ENCODE peak calls at places on chromosome 13, in seven cellular contexts. Q is HL-60; T is body of pancreas; I is CD4-positive, alpha-beta memory T cell; J is skeletal muscle cell; F is A549; P is cardiac muscle cell. V is an unnamed sample.

GRCh38 chr13:77528834-77529500 is 6.5 kb upstream of the SCEL start:
- DNase-seq in Q (no peak), T (no peak), I (no peak), J (no peak), F (no peak), P (no peak), V (no peak)

GRCh38 chr13:112859817-112860190 is 109.2 kb upstream of the MCF2L start:
- DNase-seq in Q (no peak), T (no peak), I (no peak), J (peak), F (no peak), P (no peak), V (no peak)

GRCh38 chr13:45859682-45860081 is 8.1 kb upstream of the SIAH3 start:
- DNase-seq in Q (no peak), T (no peak), I (no peak), J (no peak), F (no peak), P (peak), V (no peak)

GRCh38 chr13:61109741-61110140 is 305.9 kb downstream of the PCDH20 start:
- DNase-seq in Q (no peak), T (no peak), I (no peak), J (no peak), F (no peak), P (no peak), V (no peak)

GRCh38 chr13:37984357-37984756 is 114.8 kb upstream of the TRPC4 start:
- DNase-seq in Q (no peak), T (no peak), I (no peak), J (no peak), F (no peak), P (no peak), V (no peak)

GRCh38 chr13:29369060-29369743 is 226.3 kb downstream of the SLC7A1 start:
- DNase-seq in Q (peak), T (no peak), I (peak), J (peak), F (no peak), P (peak), V (no peak)

GRCh38 chr13:19864339-19865309 is 1.2 kb upstream of the ZMYM5 start:
- DNase-seq in Q (peak), T (peak), I (peak), J (no peak), F (peak), P (peak), V (no peak)

GRCh38 chr13:113129480-113129879 is 6.9 kb downstream of the F10 start:
- DNase-seq in Q (no peak), T (no peak), I (no peak), J (no peak), F (no peak), P (no peak), V (no peak)

GRCh38 chr13:110129539-110130186 is 177.3 kb downstream of the COL4A1 start:
- DNase-seq in Q (no peak), T (no peak), I (no peak), J (no peak), F (no peak), P (no peak), V (no peak)

GRCh38 chr13:33228645-33229445 is 56.7 kb downstream of the STARD13 start:
- DNase-seq in Q (peak), T (no peak), I (peak), J (no peak), F (peak), P (peak), V (no peak)

GRCh38 chr13:46605089-46605488 is 52.1 kb downstream of the LRCH1 start:
- DNase-seq in Q (no peak), T (no peak), I (no peak), J (no peak), F (no peak), P (no peak), V (no peak)

GRCh38 chr13:108877300-108877699 is 247.9 kb downstream of the MYO16 start:
- DNase-seq in Q (no peak), T (no peak), I (no peak), J (no peak), F (no peak), P (peak), V (no peak)

GRCh38 chr13:48436661-48437242 is 23.8 kb upstream of the LPAR6 start:
- DNase-seq in Q (no peak), T (no peak), I (no peak), J (no peak), F (no peak), P (peak), V (no peak)

GRCh38 chr13:77863037-77863630 is 55.5 kb downstream of the EDNRB start:
- DNase-seq in Q (no peak), T (no peak), I (no peak), J (no peak), F (no peak), P (no peak), V (no peak)

GRCh38 chr13:77522444-77522843 is 13.1 kb upstream of the SCEL start:
- DNase-seq in Q (no peak), T (no peak), I (no peak), J (no peak), F (no peak), P (no peak), V (no peak)

GRCh38 chr13:40586886-40587285 is 79.6 kb downstream of the FOXO1 start:
- DNase-seq in Q (no peak), T (no peak), I (no peak), J (no peak), F (no peak), P (no peak), V (no peak)

GRCh38 chr13:110183925-110184324 is 123.0 kb downstream of the COL4A1 start:
- DNase-seq in Q (no peak), T (no peak), I (no peak), J (no peak), F (no peak), P (no peak), V (no peak)

GRCh38 chr13:113061796-113062425 is 43.7 kb upstream of the F7 start:
- DNase-seq in Q (no peak), T (no peak), I (no peak), J (no peak), F (no peak), P (no peak), V (no peak)

GRCh38 chr13:26867451-26868067 is 107.0 kb upstream of the GPR12 start:
- DNase-seq in Q (no peak), T (no peak), I (no peak), J (no peak), F (peak), P (peak), V (no peak)

GRCh38 chr13:20824762-20825161 is 51.0 kb upstream of the EEF1AKMT1 start:
- DNase-seq in Q (no peak), T (no peak), I (no peak), J (no peak), F (no peak), P (no peak), V (no peak)

GRCh38 chr13:113938246-113938645 is 35.6 kb downstream of the C13orf46 start:
- DNase-seq in Q (no peak), T (no peak), I (no peak), J (no peak), F (no peak), P (no peak), V (no peak)

GRCh38 chr13:75310005-75310580 is 171.9 kb downstream of the TBC1D4 start:
- DNase-seq in Q (peak), T (no peak), I (no peak), J (no peak), F (no peak), P (no peak), V (no peak)
- H3K4me3 ChIP-seq in Q (no peak), T (no peak), I (no peak), J (no peak), F (no peak), P (no peak), V (no peak)

DNA sequence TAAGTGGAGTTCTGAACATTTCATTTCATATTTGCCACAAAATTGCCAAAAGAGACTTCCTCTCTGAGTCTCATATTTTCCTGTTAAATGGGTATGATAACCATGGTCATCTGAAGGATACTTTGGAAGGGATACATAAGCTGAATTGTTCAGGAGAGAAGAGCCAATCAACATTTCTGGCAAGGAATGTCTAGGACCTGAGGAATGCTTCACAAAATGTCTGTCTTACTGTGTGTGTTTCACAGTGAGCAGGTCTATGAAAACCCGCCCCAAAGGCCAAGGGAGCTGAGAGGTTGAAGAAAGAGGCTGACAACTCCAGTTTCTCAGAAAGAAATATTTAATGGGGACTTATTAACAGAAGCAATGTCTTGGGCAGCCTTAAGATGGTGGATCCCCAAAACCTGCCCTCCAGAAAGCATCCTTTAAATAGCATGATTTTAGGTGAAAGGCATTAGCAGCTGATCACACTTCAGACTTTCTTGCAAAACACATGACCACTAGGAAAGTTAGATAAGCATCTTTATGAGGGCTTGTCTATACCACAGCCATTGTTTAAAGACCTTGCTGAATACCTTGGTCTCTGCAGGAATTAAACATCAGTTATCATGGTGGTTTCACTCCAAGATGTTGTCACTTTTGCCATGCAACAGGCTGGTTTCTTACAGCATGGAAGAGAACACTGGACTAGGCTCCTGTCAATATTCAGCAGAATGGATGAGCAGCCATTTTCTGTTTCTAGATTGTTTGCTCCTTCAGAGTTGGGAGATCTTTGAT is 78.9 kb downstream of the TNFSF11 start:
- DNase-seq in Q (no peak), T (no peak), I (no peak), J (no peak), F (no peak), P (no peak), V (no peak)
- H3K4me3 ChIP-seq in Q (no peak), T (no peak), I (no peak), J (no peak), F (no peak), P (no peak), V (no peak)

GRCh38 chr13:44519642-44520041 is 56.5 kb downstream of the TSC22D1 start:
- DNase-seq in Q (no peak), T (no peak), I (no peak), J (no peak), F (no peak), P (no peak), V (no peak)

GRCh38 chr13:44523176-44524017 is 52.7 kb downstream of the TSC22D1 start:
- DNase-seq in Q (no peak), T (no peak), I (no peak), J (peak), F (peak), P (peak), V (peak)
- H3K4me3 ChIP-seq in Q (no peak), T (no peak), I (no peak), J (no peak), F (peak), P (no peak), V (no peak)

DNA sequence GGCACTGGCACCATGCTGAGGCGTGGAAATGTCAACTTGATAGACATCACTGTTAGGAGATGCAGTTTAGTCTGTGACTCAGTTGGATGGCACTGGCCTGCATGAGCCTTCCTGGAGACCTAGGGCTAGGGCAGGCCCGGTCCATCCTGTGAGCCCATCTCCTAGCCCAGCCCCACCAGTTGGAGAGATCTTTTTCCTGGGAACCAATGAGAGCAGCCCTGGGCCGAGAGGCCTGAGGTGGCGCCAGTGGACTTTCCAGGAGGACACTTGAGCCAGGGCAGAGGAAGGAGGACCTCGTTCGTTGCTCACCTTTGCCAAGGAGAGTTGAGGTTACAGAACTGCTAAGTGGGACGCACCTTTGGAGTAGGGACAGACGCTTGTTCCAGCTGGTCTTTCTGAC is 100.5 kb upstream of the TEX29 start:
- DNase-seq in Q (no peak), T (no peak), I (no peak), J (no peak), F (no peak), P (no peak), V (no peak)
- H3K4me3 ChIP-seq in Q (no peak), T (no peak), I (no peak), J (no peak), F (no peak), P (no peak), V (no peak)

DNA sequence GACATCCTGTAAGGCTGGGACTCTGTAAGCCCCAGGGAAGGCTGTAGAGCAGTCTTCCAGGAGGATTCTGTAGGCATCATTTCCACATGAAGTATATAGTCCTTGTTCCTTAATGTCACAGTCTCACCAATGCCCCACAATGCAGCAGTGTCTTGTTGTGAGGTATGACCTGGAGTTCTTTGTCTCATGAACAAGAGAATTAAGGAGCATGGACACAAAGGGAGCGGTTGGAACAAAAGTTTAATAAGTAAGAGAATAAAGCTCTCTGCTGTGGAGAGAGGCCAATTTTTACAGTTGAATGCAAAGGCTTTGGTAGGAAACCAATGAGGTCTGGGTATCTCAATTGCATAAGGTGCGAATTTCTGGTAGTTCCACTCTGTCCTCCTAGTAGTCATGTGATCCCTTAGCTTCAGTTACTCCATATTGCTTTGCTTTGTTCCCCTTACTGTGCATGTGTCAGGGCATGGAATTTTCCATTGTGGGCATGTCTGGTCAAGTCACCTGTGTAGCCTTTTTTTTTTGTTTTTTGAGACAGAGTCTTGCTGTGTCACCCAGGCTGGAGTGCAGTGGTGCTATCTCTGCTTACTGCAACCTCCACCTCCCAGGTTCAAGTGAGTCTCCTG is 124.3 kb upstream of the TMTC4 start:
- DNase-seq in Q (no peak), T (no peak), I (no peak), J (no peak), F (no peak), P (no peak), V (no peak)
- H3K4me3 ChIP-seq in Q (no peak), T (no peak), I (no peak), J (no peak), F (no peak), P (no peak), V (no peak)

GRCh38 chr13:98476106-98476505 is 100.8 kb downstream of the STK24 start:
- DNase-seq in Q (no peak), T (no peak), I (no peak), J (no peak), F (no peak), P (no peak), V (no peak)
- H3K4me3 ChIP-seq in Q (no peak), T (no peak), I (no peak), J (no peak), F (no peak), P (no peak), V (no peak)

DNA sequence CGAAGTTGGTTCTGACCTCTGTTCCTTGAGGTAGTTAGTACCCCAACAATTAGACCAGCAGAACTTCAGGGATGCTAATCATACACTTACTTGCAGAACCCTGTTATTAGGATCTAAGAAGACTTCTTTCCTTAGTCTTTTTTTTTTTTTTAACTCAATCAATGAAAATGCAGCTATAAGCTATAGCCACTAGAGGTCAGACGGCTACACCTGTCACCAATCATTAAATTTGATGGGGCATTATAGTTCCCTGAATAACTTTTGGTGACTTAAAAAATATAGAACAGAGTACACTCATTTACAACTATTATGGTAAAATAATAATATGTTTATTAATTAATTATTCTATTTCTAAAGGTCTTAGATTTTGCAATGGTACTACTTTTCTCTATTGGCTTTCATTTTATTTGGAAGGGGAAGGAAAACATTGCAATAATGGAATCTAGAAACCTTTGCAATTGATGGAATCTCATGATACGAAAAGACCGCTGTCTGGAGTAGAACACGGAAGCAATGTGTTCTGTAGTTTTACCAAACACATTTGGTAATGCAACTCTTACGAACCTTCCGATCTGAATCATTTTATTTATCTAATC is 483.2 kb downstream of the DIAPH3 start:
- DNase-seq in Q (no peak), T (no peak), I (peak), J (no peak), F (no peak), P (peak), V (no peak)
- H3K4me3 ChIP-seq in Q (no peak), T (no peak), I (no peak), J (no peak), F (no peak), P (no peak), V (no peak)

DNA sequence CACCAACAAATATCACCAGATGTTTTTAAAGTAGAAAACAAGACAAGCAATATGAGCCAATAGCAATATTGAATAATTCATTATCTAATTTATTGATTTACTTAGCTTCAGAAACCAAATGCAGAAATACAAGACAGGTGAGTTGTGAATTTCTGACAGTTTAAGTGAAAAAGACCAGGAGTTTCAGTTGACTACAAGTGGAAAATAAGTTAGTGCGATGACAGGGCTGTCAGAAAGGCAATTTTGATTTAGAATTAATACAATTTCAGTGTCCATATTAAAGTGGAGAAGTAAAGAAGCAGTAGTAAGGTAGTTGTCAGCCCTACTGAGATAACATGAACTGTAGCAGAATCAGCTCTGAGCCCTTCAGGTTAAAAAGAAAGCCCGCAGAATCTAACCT is 1066.7 kb upstream of the ATXN8OS start:
- DNase-seq in Q (no peak), T (no peak), I (no peak), J (no peak), F (no peak), P (no peak), V (no peak)
- H3K4me3 ChIP-seq in Q (no peak), T (no peak), I (no peak), J (no peak), F (no peak), P (no peak), V (no peak)